ENCODE peak calls at places on chromosomes 2 and 18, in five cellular contexts. One of them, this sample, is unnamed.

GRCh38 chr2:152566728-152567069 is 150.6 kb downstream of the PRPF40A start:
- DNase-seq in erythroblast: no peak
- DNase-seq in esophagus squamous epithelium: no peak
- DNase-seq in HepG2: no peak
- DNase-seq in IMR-90: peak
- DNase-seq in this sample: peak

GRCh38 chr2:165161510-165161909 is 42.3 kb downstream of the SCN3A start:
- DNase-seq in erythroblast: no peak
- DNase-seq in esophagus squamous epithelium: no peak
- DNase-seq in HepG2: no peak
- DNase-seq in IMR-90: peak
- DNase-seq in this sample: no peak

GRCh38 chr18:12770469-12771219 is 67.8 kb downstream of the PSMG2 start:
- DNase-seq in erythroblast: no peak
- DNase-seq in esophagus squamous epithelium: no peak
- DNase-seq in HepG2: no peak
- DNase-seq in IMR-90: no peak
- DNase-seq in this sample: no peak

GRCh38 chr2:39665811-39666488 is at the start of gene TMEM178A:
- DNase-seq in erythroblast: no peak
- DNase-seq in esophagus squamous epithelium: no peak
- DNase-seq in HepG2: no peak
- DNase-seq in IMR-90: no peak
- DNase-seq in this sample: no peak

GRCh38 chr18:70293166-70293565 is 4.3 kb downstream of the SOCS6 start:
- DNase-seq in erythroblast: peak
- DNase-seq in esophagus squamous epithelium: no peak
- DNase-seq in HepG2: no peak
- DNase-seq in IMR-90: peak
- DNase-seq in this sample: no peak

GRCh38 chr2:200306969-200307811 is 697 bp downstream of the SPATS2L start:
- DNase-seq in erythroblast: peak
- DNase-seq in esophagus squamous epithelium: no peak
- DNase-seq in HepG2: no peak
- DNase-seq in IMR-90: no peak
- DNase-seq in this sample: peak

GRCh38 chr2:100114011-100114433 is 28.4 kb downstream of the AFF3 start:
- DNase-seq in erythroblast: no peak
- DNase-seq in esophagus squamous epithelium: no peak
- DNase-seq in HepG2: no peak
- DNase-seq in IMR-90: no peak
- DNase-seq in this sample: peak

GRCh38 chr2:188364033-188364432 is 72.4 kb downstream of the GULP1 start:
- DNase-seq in erythroblast: no peak
- DNase-seq in esophagus squamous epithelium: no peak
- DNase-seq in HepG2: no peak
- DNase-seq in IMR-90: no peak
- DNase-seq in this sample: no peak

GRCh38 chr2:237300755-237301154 is 113.2 kb downstream of the COL6A3 start:
- DNase-seq in erythroblast: no peak
- DNase-seq in esophagus squamous epithelium: no peak
- DNase-seq in HepG2: no peak
- DNase-seq in IMR-90: no peak
- DNase-seq in this sample: no peak

GRCh38 chr2:64987001-64987962 is 1.9 kb upstream of the SLC1A4 start:
- DNase-seq in erythroblast: no peak
- DNase-seq in esophagus squamous epithelium: no peak
- DNase-seq in HepG2: peak
- DNase-seq in IMR-90: peak
- DNase-seq in this sample: peak

GRCh38 chr2:240965296-240965904 is 33.0 kb upstream of the SNED1 start:
- DNase-seq in erythroblast: no peak
- DNase-seq in esophagus squamous epithelium: no peak
- DNase-seq in HepG2: no peak
- DNase-seq in IMR-90: no peak
- DNase-seq in this sample: peak

GRCh38 chr18:1361931-1362330 is 457.3 kb downstream of the ADCYAP1 start:
- DNase-seq in erythroblast: no peak
- DNase-seq in esophagus squamous epithelium: no peak
- DNase-seq in HepG2: no peak
- DNase-seq in IMR-90: no peak
- DNase-seq in this sample: peak

GRCh38 chr2:206974556-206974955 is 35.2 kb downstream of the CPO start:
- DNase-seq in erythroblast: no peak
- DNase-seq in esophagus squamous epithelium: no peak
- DNase-seq in HepG2: no peak
- DNase-seq in IMR-90: no peak
- DNase-seq in this sample: no peak

GRCh38 chr2:109613922-109614714 is at the start of the genes SEPTIN10 and SOWAHC:
- DNase-seq in erythroblast: peak
- DNase-seq in esophagus squamous epithelium: peak
- DNase-seq in HepG2: peak
- DNase-seq in IMR-90: peak
- DNase-seq in this sample: peak
- TF ChIP-seq POLR2A in erythroblast: no peak
- TF ChIP-seq POLR2A in esophagus squamous epithelium: peak
- TF ChIP-seq POLR2A in HepG2: no peak
- TF ChIP-seq POLR2A in IMR-90: peak
- TF ChIP-seq POLR2A in this sample: no peak

GRCh38 chr2:16852651-16853050 is 187.0 kb upstream of the CYRIA start:
- DNase-seq in erythroblast: no peak
- DNase-seq in esophagus squamous epithelium: no peak
- DNase-seq in HepG2: no peak
- DNase-seq in IMR-90: no peak
- DNase-seq in this sample: no peak
- TF ChIP-seq POLR2A in erythroblast: no peak
- TF ChIP-seq POLR2A in esophagus squamous epithelium: no peak
- TF ChIP-seq POLR2A in HepG2: no peak
- TF ChIP-seq POLR2A in IMR-90: no peak
- TF ChIP-seq POLR2A in this sample: no peak

DNA sequence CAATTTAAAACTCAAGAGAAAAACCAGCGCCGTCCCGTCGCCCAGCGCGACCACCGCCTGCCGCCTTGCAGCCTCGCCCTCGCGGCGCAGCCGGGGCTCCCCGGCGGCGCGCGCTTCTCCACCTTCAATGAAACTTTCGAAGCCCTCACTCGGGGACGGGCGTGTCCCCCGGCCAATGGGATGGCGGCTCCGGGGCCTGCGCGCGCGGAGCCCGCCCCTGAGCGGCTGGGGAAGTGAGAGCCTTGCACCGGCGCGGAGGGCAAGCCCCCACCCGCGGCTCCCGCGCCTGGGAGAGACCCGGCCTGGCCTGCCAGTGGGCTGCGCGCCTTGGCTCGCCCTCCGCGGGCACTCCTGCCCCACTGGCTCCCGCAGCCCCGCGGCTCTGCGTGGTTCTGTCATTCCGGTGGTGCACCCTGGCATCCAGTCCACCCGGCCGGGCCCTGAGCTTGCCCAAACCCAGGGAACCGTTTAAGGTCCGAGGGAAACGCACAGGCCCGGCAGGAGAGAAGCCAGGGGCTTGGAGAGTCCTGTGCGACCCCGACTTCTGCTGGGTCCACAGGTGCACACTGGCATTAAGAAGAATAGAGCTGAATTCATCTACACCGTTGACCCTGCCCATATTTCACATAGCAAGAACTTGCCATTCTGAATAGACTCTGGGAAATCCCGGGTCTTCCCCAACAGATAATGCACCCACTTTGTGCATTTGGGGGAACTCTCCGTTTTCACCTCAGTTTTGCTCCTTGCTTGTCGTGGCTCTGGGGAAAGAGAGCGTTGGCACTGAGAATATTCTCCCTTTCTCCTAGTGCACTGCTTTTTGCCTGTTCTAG is at the start of gene PIEZO2:
- DNase-seq in erythroblast: peak
- DNase-seq in esophagus squamous epithelium: no peak
- DNase-seq in HepG2: peak
- DNase-seq in IMR-90: peak
- DNase-seq in this sample: no peak
- TF ChIP-seq POLR2A in erythroblast: no peak
- TF ChIP-seq POLR2A in esophagus squamous epithelium: peak
- TF ChIP-seq POLR2A in HepG2: peak
- TF ChIP-seq POLR2A in IMR-90: no peak
- TF ChIP-seq POLR2A in this sample: no peak

DNA sequence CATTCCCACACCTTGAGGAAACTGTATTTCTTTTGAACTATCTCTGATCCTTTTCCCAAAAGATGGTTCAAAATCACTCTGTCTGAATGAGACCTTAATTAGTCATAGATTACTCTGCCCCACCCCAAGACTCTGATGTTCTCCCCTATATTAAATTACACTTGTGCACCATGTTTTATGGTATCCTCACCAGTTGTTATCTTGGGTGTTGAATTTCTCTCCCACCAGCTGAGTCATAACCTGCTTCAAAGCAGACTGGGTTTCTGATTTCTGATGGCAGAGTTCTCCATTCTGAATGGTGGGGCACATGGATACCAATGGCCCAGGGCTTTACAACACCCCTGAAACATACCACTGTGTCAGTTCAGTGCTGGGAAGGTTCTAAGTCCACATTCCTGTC is 15.0 kb downstream of the CDH20 start:
- DNase-seq in erythroblast: no peak
- DNase-seq in esophagus squamous epithelium: no peak
- DNase-seq in HepG2: no peak
- DNase-seq in IMR-90: no peak
- DNase-seq in this sample: no peak
- TF ChIP-seq POLR2A in erythroblast: no peak
- TF ChIP-seq POLR2A in esophagus squamous epithelium: no peak
- TF ChIP-seq POLR2A in HepG2: no peak
- TF ChIP-seq POLR2A in IMR-90: no peak
- TF ChIP-seq POLR2A in this sample: no peak

DNA sequence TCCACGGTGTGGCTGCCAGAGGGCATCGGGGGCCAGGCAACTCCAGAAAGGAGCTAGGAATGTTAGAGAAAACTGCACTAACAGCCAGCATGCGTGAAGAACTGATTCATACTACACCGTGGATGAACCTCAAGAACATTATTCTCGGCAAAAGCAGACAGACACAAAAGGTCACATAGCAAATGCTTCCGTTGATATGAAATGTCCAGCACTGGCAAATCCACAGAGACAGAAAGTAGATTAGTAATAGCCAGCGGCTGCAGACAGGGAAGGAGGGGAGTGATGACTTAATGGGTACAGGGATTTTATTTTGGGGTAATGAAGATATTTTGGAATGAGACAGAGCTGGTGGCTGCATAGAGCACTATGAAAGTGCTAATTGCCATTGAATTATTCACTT is 37.4 kb downstream of the SCTR start:
- DNase-seq in erythroblast: no peak
- DNase-seq in esophagus squamous epithelium: no peak
- DNase-seq in HepG2: no peak
- DNase-seq in IMR-90: peak
- DNase-seq in this sample: no peak
- TF ChIP-seq POLR2A in erythroblast: no peak
- TF ChIP-seq POLR2A in esophagus squamous epithelium: no peak
- TF ChIP-seq POLR2A in HepG2: no peak
- TF ChIP-seq POLR2A in IMR-90: no peak
- TF ChIP-seq POLR2A in this sample: no peak

DNA sequence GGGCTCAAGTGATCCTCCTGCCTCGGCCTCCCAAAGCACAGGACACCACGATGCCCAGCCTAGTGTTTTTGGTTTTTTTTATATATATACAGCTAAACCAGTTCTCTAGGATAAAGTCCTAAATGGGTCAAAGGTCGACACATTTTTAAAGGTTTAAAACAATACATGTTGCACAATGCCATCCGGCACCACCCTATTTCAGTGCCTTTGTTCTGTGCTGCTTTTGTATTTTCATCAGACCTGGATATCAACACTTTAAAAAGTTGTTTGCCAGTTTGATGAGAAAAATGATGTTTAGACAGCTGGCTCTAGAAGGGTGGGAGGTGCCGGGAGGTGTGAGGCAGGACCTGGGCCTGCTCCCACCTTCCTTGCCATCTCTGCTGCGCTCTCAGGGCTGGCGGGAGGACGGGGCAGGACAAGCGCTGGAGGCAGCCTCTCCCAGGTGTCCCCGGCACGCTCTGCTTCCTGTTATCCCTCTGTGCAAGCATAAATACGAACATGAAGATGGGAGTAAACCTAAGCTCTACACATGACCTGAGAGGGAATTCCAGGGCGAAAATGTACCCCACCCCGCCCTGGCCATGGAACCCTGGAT is 103.7 kb downstream of the HS6ST1 start:
- DNase-seq in erythroblast: no peak
- DNase-seq in esophagus squamous epithelium: no peak
- DNase-seq in HepG2: no peak
- DNase-seq in IMR-90: no peak
- DNase-seq in this sample: no peak
- TF ChIP-seq POLR2A in erythroblast: no peak
- TF ChIP-seq POLR2A in esophagus squamous epithelium: no peak
- TF ChIP-seq POLR2A in HepG2: no peak
- TF ChIP-seq POLR2A in IMR-90: no peak
- TF ChIP-seq POLR2A in this sample: no peak